ENCODE peak calls at places on chromosomes 5 and 9, in four cellular contexts. One of them, this sample, is unnamed.

GRCh38 chr9:111965566-111966019 is 69.0 kb downstream of the UGCG start:
- DNase-seq in A549: peak
- DNase-seq in adrenal gland: no peak
- DNase-seq in fibroblast of mammary gland: peak
- DNase-seq in this sample: no peak

GRCh38 chr5:150134198-150134588 is 21.5 kb downstream of the PDGFRB start:
- DNase-seq in adrenal gland: no peak
- DNase-seq in fibroblast of mammary gland: no peak
- DNase-seq in A549: no peak
- DNase-seq in this sample: no peak

GRCh38 chr5:103330875-103331274 is 72.3 kb downstream of the MACIR start:
- DNase-seq in A549: no peak
- DNase-seq in fibroblast of mammary gland: no peak
- DNase-seq in adrenal gland: no peak
- DNase-seq in this sample: no peak

GRCh38 chr5:10701567-10702039 is 59.4 kb downstream of the DAP start:
- DNase-seq in A549: peak
- DNase-seq in fibroblast of mammary gland: peak
- DNase-seq in adrenal gland: peak
- DNase-seq in this sample: peak

GRCh38 chr9:34592895-34593601 is 3.5 kb upstream of the CNTFR start:
- DNase-seq in adrenal gland: no peak
- DNase-seq in A549: no peak
- DNase-seq in fibroblast of mammary gland: no peak
- DNase-seq in this sample: no peak

GRCh38 chr5:16935271-16936149 is 578 bp downstream of the MYO10 start:
- DNase-seq in fibroblast of mammary gland: peak
- DNase-seq in A549: peak
- DNase-seq in adrenal gland: peak
- DNase-seq in this sample: no peak

GRCh38 chr5:56673171-56673570 is 142.2 kb upstream of the MAP3K1 start:
- DNase-seq in A549: no peak
- DNase-seq in fibroblast of mammary gland: no peak
- DNase-seq in adrenal gland: no peak
- DNase-seq in this sample: no peak

GRCh38 chr9:106897223-106897622 is 34.3 kb downstream of the ZNF462 start:
- DNase-seq in adrenal gland: no peak
- DNase-seq in A549: no peak
- DNase-seq in fibroblast of mammary gland: peak
- DNase-seq in this sample: no peak

GRCh38 chr9:97501972-97502221 is 431 bp downstream of the TMOD1 start:
- DNase-seq in adrenal gland: no peak
- DNase-seq in A549: no peak
- DNase-seq in fibroblast of mammary gland: no peak
- DNase-seq in this sample: no peak

GRCh38 chr5:109939109-109939682 is 249.5 kb downstream of the MAN2A1 start:
- DNase-seq in adrenal gland: no peak
- DNase-seq in A549: no peak
- DNase-seq in fibroblast of mammary gland: peak
- DNase-seq in this sample: no peak

GRCh38 chr5:81165493-81166119 is 67.5 kb upstream of the CKMT2 start:
- DNase-seq in A549: peak
- DNase-seq in adrenal gland: peak
- DNase-seq in fibroblast of mammary gland: peak
- DNase-seq in this sample: peak

GRCh38 chr5:29697786-29698414 is 1495.6 kb upstream of the CDH6 start:
- DNase-seq in adrenal gland: no peak
- DNase-seq in fibroblast of mammary gland: no peak
- DNase-seq in A549: no peak
- DNase-seq in this sample: no peak

GRCh38 chr9:107039546-107039945 is 176.6 kb downstream of the ZNF462 start:
- DNase-seq in fibroblast of mammary gland: peak
- DNase-seq in A549: no peak
- DNase-seq in adrenal gland: no peak
- DNase-seq in this sample: no peak

GRCh38 chr9:34510506-34511159 is 12.2 kb downstream of the ENHO start:
- DNase-seq in A549: no peak
- DNase-seq in adrenal gland: no peak
- DNase-seq in fibroblast of mammary gland: no peak
- DNase-seq in this sample: no peak

GRCh38 chr9:92736816-92737606 is 27.6 kb downstream of the BICD2 start:
- DNase-seq in A549: no peak
- DNase-seq in fibroblast of mammary gland: no peak
- DNase-seq in adrenal gland: no peak
- DNase-seq in this sample: no peak

GRCh38 chr5:179870403-179870903 is 11.8 kb upstream of the MRNIP start:
- DNase-seq in fibroblast of mammary gland: peak
- DNase-seq in adrenal gland: peak
- DNase-seq in A549: peak
- DNase-seq in this sample: no peak

GRCh38 chr9:81824802-81825770 is 103.1 kb upstream of the SPATA31D4 start:
- DNase-seq in adrenal gland: no peak
- DNase-seq in A549: no peak
- DNase-seq in fibroblast of mammary gland: no peak
- DNase-seq in this sample: no peak

DNA sequence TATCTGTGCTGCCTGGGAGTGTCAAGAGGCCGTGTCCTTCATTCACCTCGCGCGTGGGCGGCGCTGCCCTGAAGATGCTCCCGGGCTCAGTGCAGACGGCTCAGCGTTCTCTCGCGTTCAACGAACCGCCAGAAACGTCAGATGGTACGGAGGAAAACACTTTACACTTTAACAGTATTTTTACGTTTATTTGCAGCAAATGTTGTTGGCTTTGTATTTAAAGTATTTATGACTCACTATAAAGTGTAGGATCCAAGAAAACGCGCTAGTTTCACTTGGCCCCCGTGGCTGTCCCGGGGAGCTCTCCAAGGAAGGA is 544 bp upstream of the ERCC6L2 start:
- DNase-seq in A549: peak
- DNase-seq in adrenal gland: peak
- DNase-seq in fibroblast of mammary gland: peak
- DNase-seq in this sample: peak
- H3K4me3 ChIP-seq in A549: no peak
- H3K4me3 ChIP-seq in adrenal gland: no peak
- H3K4me3 ChIP-seq in fibroblast of mammary gland: no peak
- H3K4me3 ChIP-seq in this sample: no peak

GRCh38 chr5:38422622-38423021 is 133.8 kb downstream of the LIFR start:
- DNase-seq in fibroblast of mammary gland: no peak
- DNase-seq in A549: no peak
- DNase-seq in adrenal gland: no peak
- DNase-seq in this sample: no peak

GRCh38 chr5:38420691-38421395 is 135.6 kb downstream of the LIFR start:
- DNase-seq in fibroblast of mammary gland: peak
- DNase-seq in adrenal gland: peak
- DNase-seq in A549: peak
- DNase-seq in this sample: no peak

GRCh38 chr5:38423536-38424178 is 132.8 kb downstream of the LIFR start:
- DNase-seq in fibroblast of mammary gland: no peak
- DNase-seq in adrenal gland: no peak
- DNase-seq in A549: no peak
- DNase-seq in this sample: no peak

GRCh38 chr5:38417658-38418017 is 138.8 kb downstream of the LIFR start:
- DNase-seq in fibroblast of mammary gland: no peak
- DNase-seq in adrenal gland: no peak
- DNase-seq in A549: no peak
- DNase-seq in this sample: no peak

GRCh38 chr5:38420246-38420645 is 136.2 kb downstream of the LIFR start:
- DNase-seq in A549: no peak
- DNase-seq in fibroblast of mammary gland: peak
- DNase-seq in adrenal gland: no peak
- DNase-seq in this sample: no peak
- H3K4me3 ChIP-seq in A549: no peak
- H3K4me3 ChIP-seq in fibroblast of mammary gland: no peak
- H3K4me3 ChIP-seq in adrenal gland: no peak
- H3K4me3 ChIP-seq in this sample: no peak

DNA sequence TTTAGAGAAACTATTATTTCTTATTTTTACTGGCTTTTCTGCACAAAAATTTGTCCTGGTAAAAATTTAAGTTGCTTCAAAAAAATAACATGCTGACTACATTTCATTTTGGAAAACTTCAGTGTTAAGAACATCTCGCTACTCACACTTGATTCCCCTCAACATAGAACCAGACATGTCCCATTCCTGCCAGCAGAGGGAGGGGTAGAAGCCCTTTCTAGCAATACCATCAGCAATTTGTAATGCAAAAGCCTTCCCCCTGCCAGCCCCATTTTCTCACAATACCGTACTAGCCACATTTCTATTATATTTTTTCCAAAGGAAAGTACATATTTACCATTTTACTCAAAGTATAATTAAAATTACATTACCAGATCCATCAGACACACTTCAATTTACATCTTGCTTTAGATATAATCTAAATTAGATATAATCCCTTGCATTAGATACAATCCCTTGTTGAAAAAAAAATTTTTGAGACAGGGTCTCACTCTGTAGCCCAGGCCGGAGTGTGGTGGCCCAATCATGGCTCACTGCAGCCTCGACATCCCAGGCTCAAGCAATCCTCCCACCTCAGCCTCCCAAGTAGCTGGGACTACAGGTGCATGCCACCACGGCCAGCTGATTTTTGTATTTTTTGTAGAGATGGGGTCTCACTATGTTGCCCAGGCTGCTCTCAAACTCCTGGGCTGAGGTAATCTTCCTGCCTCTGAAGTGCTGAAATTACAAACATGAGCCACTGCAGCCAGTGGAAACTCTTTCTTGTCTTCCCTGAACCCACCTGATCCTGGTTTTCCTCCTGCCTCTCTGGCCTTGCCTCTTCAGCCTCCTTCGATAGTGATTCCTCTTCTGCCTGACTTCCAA is 39.6 kb upstream of the IDNK start:
- DNase-seq in A549: peak
- DNase-seq in fibroblast of mammary gland: peak
- DNase-seq in adrenal gland: peak
- DNase-seq in this sample: peak
- H3K4me3 ChIP-seq in A549: no peak
- H3K4me3 ChIP-seq in fibroblast of mammary gland: no peak
- H3K4me3 ChIP-seq in adrenal gland: no peak
- H3K4me3 ChIP-seq in this sample: no peak

GRCh38 chr5:181281077-181281983 is 20.4 kb upstream of the TRIM52 start:
- DNase-seq in adrenal gland: no peak
- DNase-seq in fibroblast of mammary gland: no peak
- DNase-seq in A549: no peak
- DNase-seq in this sample: no peak
- H3K4me3 ChIP-seq in adrenal gland: no peak
- H3K4me3 ChIP-seq in fibroblast of mammary gland: no peak
- H3K4me3 ChIP-seq in A549: no peak
- H3K4me3 ChIP-seq in this sample: no peak

GRCh38 chr9:136517950-136518349 is 27.9 kb downstream of the NOTCH1 start:
- DNase-seq in A549: no peak
- DNase-seq in fibroblast of mammary gland: no peak
- DNase-seq in adrenal gland: no peak
- DNase-seq in this sample: no peak

GRCh38 chr9:136518623-136519022 is 27.2 kb downstream of the NOTCH1 start:
- DNase-seq in adrenal gland: no peak
- DNase-seq in fibroblast of mammary gland: no peak
- DNase-seq in A549: no peak
- DNase-seq in this sample: no peak

GRCh38 chr9:136519263-136520052 is 26.4 kb downstream of the NOTCH1 start:
- DNase-seq in fibroblast of mammary gland: no peak
- DNase-seq in A549: peak
- DNase-seq in adrenal gland: no peak
- DNase-seq in this sample: no peak

GRCh38 chr9:136521541-136521940 is 24.3 kb downstream of the NOTCH1 start:
- DNase-seq in adrenal gland: peak
- DNase-seq in A549: no peak
- DNase-seq in fibroblast of mammary gland: no peak
- DNase-seq in this sample: no peak

GRCh38 chr9:136520053-136520540 is 25.8 kb downstream of the NOTCH1 start:
- DNase-seq in adrenal gland: no peak
- DNase-seq in fibroblast of mammary gland: no peak
- DNase-seq in A549: peak
- DNase-seq in this sample: no peak
- H3K4me3 ChIP-seq in adrenal gland: no peak
- H3K4me3 ChIP-seq in fibroblast of mammary gland: no peak
- H3K4me3 ChIP-seq in A549: peak
- H3K4me3 ChIP-seq in this sample: no peak

DNA sequence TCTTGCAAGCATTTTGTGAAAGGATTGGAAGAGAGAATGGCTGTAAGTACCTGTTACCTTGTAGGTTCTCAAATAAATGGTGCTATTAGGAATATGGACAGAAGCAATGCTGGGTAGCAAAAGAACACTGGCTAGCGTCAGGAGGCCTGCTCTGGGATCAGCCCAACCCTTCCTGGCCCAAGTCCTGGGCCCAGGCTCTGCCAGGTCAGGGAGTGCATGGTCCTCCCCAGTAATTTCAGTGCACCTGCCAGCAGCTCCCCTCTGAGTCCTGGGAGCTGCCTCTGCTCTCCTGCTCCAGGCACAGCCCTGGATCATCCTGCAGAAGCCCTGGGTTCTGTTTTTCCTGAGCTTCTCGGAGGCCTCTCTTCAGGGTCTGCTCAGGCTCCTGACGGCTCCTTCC is 89.5 kb upstream of the ARAP3 start:
- DNase-seq in fibroblast of mammary gland: no peak
- DNase-seq in adrenal gland: no peak
- DNase-seq in A549: no peak
- DNase-seq in this sample: no peak
- H3K4me3 ChIP-seq in fibroblast of mammary gland: no peak
- H3K4me3 ChIP-seq in adrenal gland: no peak
- H3K4me3 ChIP-seq in A549: no peak
- H3K4me3 ChIP-seq in this sample: no peak

DNA sequence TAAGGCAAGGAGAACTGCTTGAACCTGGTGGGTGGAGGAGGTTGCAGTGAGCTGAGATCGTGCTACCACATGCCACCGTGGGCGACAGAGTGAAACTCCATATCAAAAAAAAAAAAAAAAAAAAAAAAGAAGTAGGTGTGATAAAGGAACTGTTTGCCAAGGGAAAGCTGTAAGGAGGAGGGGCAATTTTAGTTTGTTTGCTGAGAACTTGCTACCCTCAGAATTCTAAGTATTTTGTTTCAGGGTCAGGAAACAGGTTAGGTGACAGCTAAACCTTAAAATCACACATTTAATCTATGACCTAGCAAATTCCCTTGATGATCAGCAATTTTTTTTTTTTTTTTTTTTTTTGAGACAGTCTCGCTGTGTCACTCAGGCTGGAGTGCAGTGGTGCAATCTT is 7.2 kb upstream of the ARRDC3 start:
- DNase-seq in fibroblast of mammary gland: no peak
- DNase-seq in A549: no peak
- DNase-seq in adrenal gland: no peak
- DNase-seq in this sample: no peak
- H3K4me3 ChIP-seq in fibroblast of mammary gland: no peak
- H3K4me3 ChIP-seq in A549: no peak
- H3K4me3 ChIP-seq in adrenal gland: no peak
- H3K4me3 ChIP-seq in this sample: no peak

GRCh38 chr5:96790851-96791513 is 16.8 kb downstream of the ERAP1 start:
- DNase-seq in fibroblast of mammary gland: peak
- DNase-seq in adrenal gland: no peak
- DNase-seq in A549: no peak
- DNase-seq in this sample: no peak
- H3K4me3 ChIP-seq in fibroblast of mammary gland: no peak
- H3K4me3 ChIP-seq in adrenal gland: no peak
- H3K4me3 ChIP-seq in A549: no peak
- H3K4me3 ChIP-seq in this sample: no peak

This sample was measured in CD4-positive, CD25-positive, alpha-beta regulatory T cell.